ENCODE peak calls at places on chromosomes 7 and 10, in five cellular contexts. Z is naive thymus-derived CD4-positive, alpha-beta T cell; F is IMR-90; A is cardiac muscle cell; O is CD8-positive, alpha-beta memory T cell. P is an unnamed sample.

GRCh38 chr7:136947347-136947746 is 78.9 kb downstream of the CHRM2 start:
- DNase-seq in Z (no peak), F (peak), A (peak), O (no peak), P (no peak)

GRCh38 chr10:116741391-116742351 is 695 bp downstream of the HSPA12A start:
- DNase-seq in Z (no peak), F (no peak), A (peak), O (no peak), P (no peak)

GRCh38 chr10:98438715-98439114 is 8.0 kb downstream of the HPS1 start:
- DNase-seq in Z (no peak), F (no peak), A (no peak), O (no peak), P (no peak)

GRCh38 chr10:60576130-60577069 is 186.7 kb upstream of the ANK3 start:
- DNase-seq in Z (no peak), F (no peak), A (no peak), O (no peak), P (no peak)

GRCh38 chr10:110074298-110074697 is 66.5 kb downstream of the ADD3 start:
- DNase-seq in Z (no peak), F (no peak), A (peak), O (no peak), P (no peak)

GRCh38 chr7:106465704-106466468 is 181.1 kb upstream of the NAMPT start:
- DNase-seq in Z (no peak), F (no peak), A (no peak), O (no peak), P (no peak)

GRCh38 chr10:47152861-47153349 is 147.1 kb upstream of the GDF10 start:
- DNase-seq in Z (no peak), F (no peak), A (peak), O (no peak), P (no peak)

GRCh38 chr7:40918701-40919271 is 784.0 kb downstream of the SUGCT start:
- DNase-seq in Z (no peak), F (peak), A (peak), O (no peak), P (no peak)

GRCh38 chr10:16789266-16789665 is 28.0 kb downstream of the RSU1 start:
- DNase-seq in Z (no peak), F (no peak), A (no peak), O (no peak), P (no peak)

GRCh38 chr7:47211467-47212121 is 370.3 kb downstream of the TNS3 start:
- DNase-seq in Z (no peak), F (no peak), A (no peak), O (no peak), P (no peak)

GRCh38 chr10:53115660-53116059 is 343.1 kb upstream of the MBL2 start:
- DNase-seq in Z (no peak), F (no peak), A (no peak), O (no peak), P (no peak)

GRCh38 chr10:106169241-106169640 is 995.3 kb downstream of the SORCS1 start:
- DNase-seq in Z (no peak), F (no peak), A (no peak), O (no peak), P (no peak)

GRCh38 chr7:158175779-158176178 is 411.8 kb downstream of the PTPRN2 start:
- DNase-seq in Z (no peak), F (no peak), A (no peak), O (no peak), P (no peak)

GRCh38 chr10:17453377-17454091 is 861 bp downstream of the ST8SIA6 start:
- DNase-seq in Z (peak), F (no peak), A (peak), O (peak), P (no peak)

GRCh38 chr7:29255839-29256782 is 61.5 kb downstream of the CHN2 start:
- DNase-seq in Z (no peak), F (no peak), A (peak), O (peak), P (no peak)

GRCh38 chr7:75608451-75609122 is 116.5 kb downstream of the SPDYE5 start:
- DNase-seq in Z (no peak), F (no peak), A (no peak), O (no peak), P (no peak)

GRCh38 chr10:120131183-120131582 is 238.7 kb downstream of the SEC23IP start:
- DNase-seq in Z (no peak), F (no peak), A (peak), O (no peak), P (no peak)

GRCh38 chr7:93148135-93148534 is at the start of gene SAMD9L:
- DNase-seq in Z (peak), F (peak), A (peak), O (peak), P (no peak)

GRCh38 chr7:83427929-83428328 is 221.0 kb downstream of the SEMA3E start:
- DNase-seq in Z (no peak), F (no peak), A (no peak), O (no peak), P (no peak)

GRCh38 chr10:26488344-26488743 is 50.2 kb downstream of the APBB1IP start:
- DNase-seq in Z (no peak), F (no peak), A (no peak), O (no peak), P (no peak)

GRCh38 chr7:124432009-124432578 is 333.5 kb downstream of the GPR37 start:
- DNase-seq in Z (no peak), F (no peak), A (no peak), O (no peak), P (no peak)

GRCh38 chr7:139821349-139822115 is 7.5 kb upstream of the TBXAS1 start:
- DNase-seq in Z (no peak), F (no peak), A (no peak), O (no peak), P (no peak)

GRCh38 chr10:131150126-131150525 is 161.4 kb downstream of the TCERG1L start:
- DNase-seq in Z (no peak), F (no peak), A (no peak), O (no peak), P (no peak)

GRCh38 chr10:114815751-114816150 is 5.8 kb upstream of the FHIP2A start:
- DNase-seq in Z (no peak), F (peak), A (no peak), O (no peak), P (no peak)

GRCh38 chr7:46448478-46448877 is 527.4 kb upstream of the IGFBP3 start:
- DNase-seq in Z (no peak), F (no peak), A (no peak), O (no peak), P (no peak)

GRCh38 chr7:156160811-156161210 is 348.5 kb upstream of the SHH start:
- DNase-seq in Z (no peak), F (no peak), A (no peak), O (no peak), P (no peak)

GRCh38 chr10:60385399-60385738 is 4.3 kb downstream of the ANK3 start:
- DNase-seq in Z (no peak), F (no peak), A (no peak), O (no peak), P (no peak)

GRCh38 chr10:14580933-14581332 is 193.8 kb downstream of the FAM107B start:
- DNase-seq in Z (no peak), F (no peak), A (no peak), O (no peak), P (no peak)

GRCh38 chr7:2807846-2808772 is 36.0 kb downstream of the GNA12 start:
- DNase-seq in Z (no peak), F (peak), A (no peak), O (no peak), P (no peak)
- H3K4me3 ChIP-seq in Z (no peak), F (no peak), A (no peak), O (no peak), P (no peak)

GRCh38 chr10:80408198-80409085 is at the start of gene PRXL2A:
- DNase-seq in Z (peak), F (no peak), A (peak), O (peak), P (peak)
- H3K27ac ChIP-seq in Z (peak), F (no peak), A (peak), O (no peak), P (peak)

DNA sequence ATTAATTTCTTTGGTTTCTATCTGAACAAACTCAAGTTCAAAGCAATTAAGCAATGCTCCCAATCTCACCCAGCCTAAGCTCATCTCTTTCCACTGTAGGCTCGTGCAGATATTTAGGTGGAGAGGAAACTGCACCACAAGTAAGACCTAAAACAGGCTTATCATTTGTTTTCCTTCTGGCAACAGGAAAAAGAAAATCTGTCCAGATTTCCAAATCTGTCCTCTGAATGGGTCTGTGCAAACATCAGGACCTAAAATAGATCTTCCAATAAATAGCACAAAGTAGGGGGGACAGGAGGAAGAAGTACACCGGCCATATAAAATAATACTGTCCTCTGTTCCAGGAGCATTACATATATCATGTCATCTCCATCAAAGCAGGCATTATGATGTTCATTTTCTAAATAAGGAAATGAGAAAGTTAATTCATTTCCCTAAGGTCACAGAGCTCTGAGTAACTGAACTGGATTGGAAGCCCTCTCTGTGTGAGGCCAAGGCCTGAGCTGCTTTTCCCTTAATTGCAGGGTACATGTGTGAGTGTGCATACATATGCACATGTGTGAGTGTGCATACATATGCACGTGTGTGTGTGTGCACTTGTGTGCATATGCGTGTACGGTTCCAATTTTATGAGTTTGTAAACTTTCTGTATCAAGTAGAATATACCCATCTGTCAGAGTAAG is 92.8 kb upstream of the PARD3 start:
- DNase-seq in Z (no peak), F (no peak), A (no peak), O (no peak), P (no peak)
- H3K4me3 ChIP-seq in Z (no peak), F (no peak), A (no peak), O (no peak), P (no peak)

GRCh38 chr10:68142761-68143160 is 33.5 kb downstream of the MYPN start:
- DNase-seq in Z (no peak), F (no peak), A (no peak), O (no peak), P (no peak)

GRCh38 chr10:68138526-68138925 is 29.2 kb downstream of the MYPN start:
- DNase-seq in Z (no peak), F (no peak), A (no peak), O (no peak), P (no peak)

GRCh38 chr10:68137174-68137573 is 27.9 kb downstream of the MYPN start:
- DNase-seq in Z (no peak), F (peak), A (no peak), O (no peak), P (no peak)

GRCh38 chr10:68135922-68136718 is 26.8 kb downstream of the MYPN start:
- DNase-seq in Z (no peak), F (peak), A (peak), O (no peak), P (no peak)

DNA sequence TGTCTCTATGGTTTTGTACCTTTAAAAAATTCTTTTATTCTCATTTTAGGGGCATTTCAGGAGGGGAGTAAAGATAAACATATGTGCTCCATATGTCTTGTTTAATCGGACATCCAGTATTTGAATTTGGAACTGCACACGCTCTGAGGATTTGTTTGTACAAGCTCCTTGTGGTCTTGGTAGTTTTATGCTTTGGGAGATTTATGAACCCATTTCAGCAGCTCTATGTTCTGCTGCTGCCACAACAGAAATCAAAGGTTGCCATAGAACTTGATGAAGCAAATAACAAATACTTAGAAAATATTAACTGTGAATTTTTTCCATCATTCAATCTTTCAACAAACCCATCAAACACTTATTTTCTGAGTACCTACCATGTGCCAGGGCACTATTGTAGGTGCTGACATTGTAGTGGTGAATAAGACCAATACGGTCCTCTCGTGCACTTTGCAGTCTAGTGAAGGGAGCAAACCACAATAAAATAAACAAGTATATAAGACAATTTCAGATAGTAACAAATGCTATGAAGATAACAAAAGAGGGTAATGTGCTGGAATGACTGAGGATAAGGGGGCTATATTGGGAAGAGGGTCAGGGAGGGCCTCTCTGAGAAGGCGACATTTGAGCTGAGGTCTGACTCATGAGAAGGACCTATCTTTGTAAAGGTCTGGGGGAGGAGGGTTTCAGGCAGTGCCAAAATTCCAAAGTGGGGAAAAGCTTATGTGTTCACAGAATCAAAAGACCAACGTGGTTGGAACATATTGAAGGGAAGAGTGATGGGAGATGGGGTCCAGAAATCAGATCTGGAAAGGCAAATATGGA is 30.4 kb downstream of the MYPN start:
- DNase-seq in Z (no peak), F (peak), A (peak), O (no peak), P (no peak)
- H3K27ac ChIP-seq in Z (no peak), F (no peak), A (no peak), O (no peak), P (no peak)

GRCh38 chr7:132394283-132395003 is 181.8 kb downstream of the PLXNA4 start:
- DNase-seq in Z (peak), F (no peak), A (peak), O (peak), P (no peak)

GRCh38 chr7:132393789-132394261 is 182.4 kb downstream of the PLXNA4 start:
- DNase-seq in Z (no peak), F (no peak), A (peak), O (no peak), P (no peak)

GRCh38 chr7:132387596-132387995 is 188.7 kb downstream of the PLXNA4 start:
- DNase-seq in Z (no peak), F (no peak), A (no peak), O (no peak), P (no peak)

GRCh38 chr7:132392713-132393112 is 183.6 kb downstream of the PLXNA4 start:
- DNase-seq in Z (no peak), F (no peak), A (no peak), O (no peak), P (no peak)

DNA sequence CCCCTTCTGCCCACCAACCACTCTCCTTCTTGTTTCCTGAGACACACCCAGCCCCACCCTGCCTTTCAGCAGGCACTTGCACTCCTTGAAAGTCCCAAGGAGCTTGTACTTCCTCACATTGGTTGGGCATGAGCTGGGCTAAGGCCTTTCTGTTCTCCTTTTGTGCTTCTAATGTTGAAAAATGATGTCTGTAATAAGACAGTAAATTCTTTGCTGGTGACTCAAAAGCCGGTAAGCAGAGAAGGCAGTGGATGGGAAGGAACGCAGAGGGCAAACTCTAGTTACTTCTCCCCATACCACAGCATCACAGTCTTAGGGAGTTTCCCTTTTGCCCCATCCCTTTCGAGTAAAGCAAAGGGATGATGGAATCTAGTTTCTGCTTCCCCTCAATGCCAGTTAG is 185.6 kb downstream of the PLXNA4 start:
- DNase-seq in Z (no peak), F (peak), A (peak), O (no peak), P (no peak)
- H3K4me3 ChIP-seq in Z (no peak), F (no peak), A (no peak), O (no peak), P (no peak)

DNA sequence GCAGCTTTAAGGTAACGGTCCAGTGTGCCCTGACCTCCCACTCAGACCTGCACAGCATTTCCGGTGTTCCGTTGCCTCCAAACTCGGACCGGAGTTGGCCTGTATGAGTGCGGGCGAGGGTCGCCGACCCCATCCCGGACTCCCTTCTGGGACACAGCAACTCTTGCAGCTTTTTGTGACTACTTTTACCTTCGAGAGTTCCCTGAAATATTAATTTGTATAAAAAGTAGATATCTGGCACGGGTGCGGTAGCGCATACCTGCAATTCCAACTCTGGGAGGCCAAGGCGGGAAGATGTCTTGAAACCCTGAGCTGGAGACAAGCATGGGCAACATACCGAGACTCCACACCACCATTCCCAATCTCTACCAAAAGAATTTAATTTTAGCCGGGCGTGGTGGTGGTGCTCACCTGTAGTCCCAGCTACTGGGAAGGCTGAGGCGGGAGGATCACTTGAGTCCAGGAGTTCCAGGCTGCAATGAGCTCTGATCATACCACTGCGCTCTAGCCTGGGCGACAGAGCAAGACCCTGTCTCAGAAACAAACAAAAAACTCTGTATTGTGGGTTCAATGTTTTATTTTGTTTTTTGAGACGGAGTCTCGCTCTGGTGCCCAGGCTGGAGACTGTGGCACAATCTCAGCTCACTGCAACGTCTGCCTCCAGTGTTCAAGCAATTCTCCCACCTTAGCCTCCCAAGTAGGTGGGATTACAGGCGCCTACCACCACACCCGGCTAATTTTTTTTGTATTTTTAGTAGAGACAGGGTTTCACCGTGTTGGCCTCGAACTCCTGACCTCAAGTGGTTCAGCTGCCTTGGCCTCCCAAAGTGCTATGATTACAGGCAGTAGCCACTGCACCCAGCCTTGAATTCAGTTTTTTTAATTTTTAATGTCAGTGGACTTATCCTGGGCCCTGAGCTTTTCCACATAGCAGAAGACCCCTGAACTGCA is 1.1 kb upstream of the PPP1R35 start:
- DNase-seq in Z (no peak), F (no peak), A (no peak), O (no peak), P (no peak)
- H3K27ac ChIP-seq in Z (peak), F (no peak), A (no peak), O (peak), P (no peak)

GRCh38 chr10:5092848-5093790 is 1.1 kb upstream of the AKR1C3 start:
- DNase-seq in Z (no peak), F (no peak), A (no peak), O (no peak), P (no peak)

GRCh38 chr10:5096108-5096507 is 1.9 kb downstream of the AKR1C3 start:
- DNase-seq in Z (no peak), F (no peak), A (no peak), O (no peak), P (no peak)

GRCh38 chr10:5094265-5095205 is at the start of gene AKR1C3:
- DNase-seq in Z (peak), F (peak), A (peak), O (peak), P (no peak)

GRCh38 chr10:5092375-5092774 is 1.8 kb upstream of the AKR1C3 start:
- DNase-seq in Z (no peak), F (no peak), A (no peak), O (no peak), P (no peak)

DNA sequence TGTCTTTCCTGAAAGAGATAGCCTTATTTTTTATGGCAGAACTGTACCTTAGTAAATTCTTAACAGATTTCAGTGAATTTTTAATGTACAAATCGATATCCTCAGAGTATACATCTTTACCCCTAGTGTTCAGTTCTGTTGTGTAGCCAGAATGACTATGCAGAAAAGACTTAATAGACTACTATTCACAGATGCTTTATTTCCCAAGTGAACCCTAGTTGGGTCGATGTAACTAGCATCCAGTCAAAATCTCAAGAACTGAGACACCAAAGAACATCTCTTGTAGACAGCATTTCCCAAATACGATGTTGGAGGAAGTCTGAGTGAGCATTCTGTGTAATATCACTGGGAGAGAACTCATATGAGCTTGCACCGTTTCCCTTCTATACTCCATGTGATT is 1.5 kb downstream of the AKR1C3 start:
- DNase-seq in Z (no peak), F (no peak), A (peak), O (no peak), P (no peak)
- H3K4me3 ChIP-seq in Z (no peak), F (no peak), A (no peak), O (no peak), P (no peak)

GRCh38 chr7:74233655-74234280 is 20.4 kb downstream of the RFC2 start:
- DNase-seq in Z (no peak), F (peak), A (peak), O (no peak), P (no peak)
- H3K27ac ChIP-seq in Z (no peak), F (peak), A (no peak), O (no peak), P (no peak)